ENCODE peak calls at places on chromosomes 6 and 20, in nine cellular contexts. T is heart right ventricle; P is tibial artery; Q is stomach; F is colonic mucosa; J is heart left ventricle; H is HCT116; K is CD4-positive, alpha-beta memory T cell; V is aorta. W is an unnamed sample.
A peak's percentile ranks its signal among the peaks of the same experiment; 100 is the strongest.

GRCh38 chr6:37731888-37732287 is 34.2 kb upstream of the MDGA1 start:
- DNase-seq in T (no peak), P (no peak), Q (peak; percentile 68), F (peak; percentile 65), J (no peak), H (no peak), K (peak; percentile 28), V (no peak), W (peak; percentile 85)

GRCh38 chr20:2403291-2404052 is 22.8 kb downstream of the TGM6 start:
- DNase-seq in T (no peak), P (no peak), Q (no peak), F (no peak), J (no peak), H (no peak), K (no peak), V (no peak), W (no peak)

GRCh38 chr20:1467355-1468116 is 887 bp upstream of the NSFL1C start:
- DNase-seq in T (peak; percentile 21), P (no peak), Q (peak; percentile 69), F (peak; percentile 66), J (no peak), H (no peak), K (no peak), V (no peak), W (no peak)

GRCh38 chr6:109075934-109076333 is 18.7 kb downstream of the SESN1 start:
- DNase-seq in T (no peak), P (no peak), Q (no peak), F (no peak), J (no peak), H (no peak), K (no peak), V (no peak), W (no peak)

GRCh38 chr20:38685271-38685670 is 39.0 kb upstream of the SLC32A1 start:
- DNase-seq in T (no peak), P (no peak), Q (no peak), F (no peak), J (no peak), H (no peak), K (no peak), V (no peak), W (no peak)

GRCh38 chr6:154112181-154112809 is 73.3 kb downstream of the OPRM1 start:
- DNase-seq in T (no peak), P (no peak), Q (no peak), F (no peak), J (no peak), H (no peak), K (no peak), V (no peak), W (no peak)

GRCh38 chr6:4772750-4773149 is 3.5 kb upstream of the CDYL start:
- DNase-seq in T (no peak), P (no peak), Q (no peak), F (no peak), J (no peak), H (no peak), K (no peak), V (no peak), W (no peak)

GRCh38 chr6:47308674-47309325 is 905 bp downstream of the TNFRSF21 start:
- DNase-seq in T (peak; percentile 13), P (no peak), Q (peak; percentile 29), F (peak; percentile 47), J (peak; percentile 64), H (no peak), K (peak; percentile 2), V (peak; percentile 75), W (no peak)

GRCh38 chr6:1871936-1872335 is 262.2 kb downstream of the FOXC1 start:
- DNase-seq in T (no peak), P (peak; percentile 77), Q (no peak), F (no peak), J (no peak), H (no peak), K (no peak), V (no peak), W (no peak)

GRCh38 chr6:130212215-130212874 is 10.4 kb downstream of the SAMD3 start:
- DNase-seq in T (no peak), P (no peak), Q (no peak), F (no peak), J (no peak), H (no peak), K (no peak), V (no peak), W (no peak)

GRCh38 chr6:32845381-32845884 is 1.6 kb upstream of the PSMB8 start:
- DNase-seq in T (no peak), P (no peak), Q (no peak), F (no peak), J (peak; percentile 54), H (no peak), K (peak; percentile 59), V (no peak), W (peak; percentile 83)

GRCh38 chr6:11275598-11275997 is 43.1 kb upstream of the NEDD9 start:
- DNase-seq in T (no peak), P (no peak), Q (no peak), F (peak; percentile 68), J (no peak), H (no peak), K (peak; percentile 45), V (no peak), W (no peak)

GRCh38 chr6:155444120-155444917 is 11.3 kb downstream of the NOX3 start:
- DNase-seq in T (no peak), P (no peak), Q (no peak), F (no peak), J (no peak), H (peak; percentile 63), K (no peak), V (no peak), W (no peak)

GRCh38 chr20:3744806-3745685 is 12.6 kb downstream of the HSPA12B start:
- DNase-seq in T (peak; percentile 54), P (no peak), Q (peak; percentile 80), F (peak; percentile 70), J (peak; percentile 83), H (peak; percentile 88), K (peak; percentile 69), V (no peak), W (peak; percentile 92)

GRCh38 chr6:133101790-133102189 is 139.4 kb upstream of the EYA4 start:
- DNase-seq in T (no peak), P (no peak), Q (no peak), F (no peak), J (no peak), H (no peak), K (no peak), V (no peak), W (no peak)

GRCh38 chr6:28658475-28659249 is 133.0 kb downstream of the GPX5 start:
- DNase-seq in T (no peak), P (no peak), Q (no peak), F (no peak), J (no peak), H (no peak), K (no peak), V (no peak), W (peak; percentile 49)

GRCh38 chr20:51272392-51272791 is 249.5 kb upstream of the KCNG1 start:
- DNase-seq in T (no peak), P (no peak), Q (no peak), F (no peak), J (no peak), H (no peak), K (no peak), V (no peak), W (no peak)

GRCh38 chr20:36147707-36148106 is 6.8 kb upstream of the EPB41L1 start:
- DNase-seq in T (no peak), P (no peak), Q (no peak), F (no peak), J (no peak), H (no peak), K (no peak), V (no peak), W (no peak)

GRCh38 chr6:111677186-111677990 is 71.7 kb upstream of the TRAF3IP2 start:
- DNase-seq in T (no peak), P (no peak), Q (no peak), F (no peak), J (no peak), H (no peak), K (no peak), V (no peak), W (no peak)

DNA sequence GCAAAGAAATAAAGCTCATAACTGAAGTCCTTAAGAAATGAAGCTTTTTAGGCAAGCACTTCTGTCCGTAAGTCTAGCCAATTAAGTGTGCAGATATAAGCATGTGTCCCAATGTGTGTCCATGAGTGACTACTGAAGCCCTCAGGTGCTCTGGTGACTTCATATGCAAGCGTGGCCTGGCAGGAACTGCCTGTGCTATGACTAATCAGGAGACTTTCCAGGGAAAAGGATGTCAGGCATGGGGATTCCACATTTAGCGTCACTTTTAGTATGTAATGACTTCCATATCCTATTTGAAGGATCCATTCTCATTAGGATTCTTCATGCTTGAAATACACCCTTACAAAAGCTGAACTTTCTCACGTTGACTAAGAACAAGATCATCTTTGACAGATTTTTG is 418.3 kb downstream of the CDKAL1 start:
- DNase-seq in T (peak; percentile 13), P (no peak), Q (no peak), F (no peak), J (no peak), H (peak; percentile 60), K (no peak), V (no peak), W (no peak)
- H3K27ac ChIP-seq in T (no peak overlapping the region), P (no peak overlapping the region), Q (no peak overlapping the region), F (no peak overlapping the region), J (no peak overlapping the region), H (peak overlapping the region; percentile 3), K (no peak overlapping the region), V (no peak overlapping the region), W (no peak overlapping the region)

DNA sequence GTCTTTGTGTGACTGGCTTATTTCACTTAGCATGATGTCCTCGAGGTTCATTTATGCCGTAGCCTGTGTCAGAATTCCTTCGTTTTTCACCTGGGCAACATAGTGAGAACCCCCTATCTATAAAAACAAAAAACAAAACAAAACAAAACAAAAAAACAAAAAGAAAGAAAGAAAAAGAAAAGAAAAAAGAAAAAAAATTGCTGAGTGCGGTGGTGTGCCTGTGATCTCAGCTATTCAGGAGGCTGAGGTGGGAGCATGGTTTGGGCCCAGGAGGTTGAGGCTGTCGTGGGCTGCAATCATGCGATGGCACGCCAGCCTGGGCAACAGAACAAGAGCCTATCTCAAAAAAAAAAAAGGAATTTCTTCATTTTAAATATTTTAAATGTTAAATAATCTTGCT is 38.4 kb downstream of the VEGFA start:
- DNase-seq in T (no peak), P (no peak), Q (no peak), F (no peak), J (no peak), H (no peak), K (no peak), V (no peak), W (no peak)
- H3K9me3 ChIP-seq in T (no peaks in the 10 kb centered on the region), P (no peaks in the 10 kb centered on the region), Q (no peaks in the 10 kb centered on the region), F (no peaks in the 10 kb centered on the region), J (no peaks in the 10 kb centered on the region), H (no peaks in the 10 kb centered on the region), K (no peaks in the 10 kb centered on the region), V (no peaks in the 10 kb centered on the region), W (no peaks in the 10 kb centered on the region)

DNA sequence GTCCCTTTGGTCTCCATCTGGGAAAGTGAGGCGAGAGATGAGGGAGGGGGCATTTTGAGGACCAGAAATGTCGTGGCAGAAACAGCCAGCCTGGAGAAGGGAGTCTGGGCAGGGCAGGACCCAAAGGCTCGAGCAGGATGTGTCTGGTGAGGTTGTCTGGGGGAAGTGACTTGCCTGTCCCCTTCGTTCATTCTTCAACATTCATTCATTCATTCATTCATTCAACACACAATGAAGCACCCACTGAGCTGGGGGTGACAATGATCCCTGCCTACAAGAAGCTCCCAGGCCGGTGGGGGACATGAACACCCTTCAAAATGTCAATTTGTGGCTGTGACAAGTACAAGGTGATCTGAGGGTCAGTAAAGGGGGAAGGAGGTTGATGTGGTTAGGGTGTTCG is 80.6 kb downstream of the CEBPB start:
- DNase-seq in T (no peak), P (no peak), Q (no peak), F (no peak), J (no peak), H (no peak), K (no peak), V (no peak), W (no peak)
- H3K27ac ChIP-seq in T (no peak overlapping the region), P (no peak overlapping the region), Q (no peak overlapping the region), F (no peak overlapping the region), J (no peak overlapping the region), H (no peak overlapping the region), K (no peak overlapping the region), V (no peak overlapping the region), W (no peak overlapping the region)

GRCh38 chr6:169479783-169480495 is 221.9 kb downstream of the WDR27 start:
- DNase-seq in T (no peak), P (no peak), Q (no peak), F (no peak), J (peak; percentile 52), H (no peak), K (no peak), V (no peak), W (no peak)
- H3K9me3 ChIP-seq in T (no peaks in the 10 kb centered on the region), P (no peaks in the 10 kb centered on the region), Q (peaks cover 40% of the 10 kb centered on the region), F (peaks cover 4% of the 10 kb centered on the region), J (no peaks in the 10 kb centered on the region), H (no peaks in the 10 kb centered on the region), K (no peaks in the 10 kb centered on the region), V (no peaks in the 10 kb centered on the region), W (peaks cover 13% of the 10 kb centered on the region)